ENCODE peak calls at places on chromosomes 11 and 22, in six cellular contexts. S, Z, Q, M, X and W are unnamed samples.

GRCh38 chr11:76980196-76980595 is 54.0 kb upstream of the B3GNT6 start:
- DNase-seq in M (no peak), S (no peak), Z (no peak), Q (no peak), X (no peak), W (no peak)

GRCh38 chr11:69000831-69001245 is 12.2 kb downstream of the MRGPRF start:
- DNase-seq in Z (peak; percentile 44), M (peak; percentile 2), Q (peak; percentile 82), S (peak; percentile 60), X (peak; percentile 85), W (peak; percentile 37)

GRCh38 chr11:63770763-63771162 is 2.2 kb upstream of the ZFTA start:
- DNase-seq in X (no peak), S (no peak), M (no peak), Q (no peak), Z (no peak), W (no peak)

GRCh38 chr11:67126986-67127385 is 7.9 kb downstream of the KDM2A start:
- DNase-seq in Q (no peak), X (no peak), Z (no peak), S (no peak), M (no peak), W (no peak)

GRCh38 chr11:2519517-2519878 is 74.7 kb downstream of the KCNQ1 start:
- DNase-seq in S (no peak), X (no peak), Q (no peak), Z (no peak), M (no peak), W (no peak)

GRCh38 chr11:13030857-13031256 is 21.7 kb downstream of the RASSF10 start:
- DNase-seq in X (no peak), S (no peak), M (no peak), Q (no peak), Z (no peak), W (no peak)

GRCh38 chr11:119424775-119425174 is 1.8 kb upstream of the THY1 start:
- DNase-seq in Q (no peak), X (no peak), S (no peak), M (no peak), Z (no peak), W (no peak)

GRCh38 chr22:37180531-37181231 is 7.4 kb downstream of the C1QTNF6 start:
- DNase-seq in Q (no peak), Z (no peak), X (no peak), S (no peak), M (no peak), W (no peak)

GRCh38 chr11:69598147-69598546 is 42.8 kb upstream of the CCND1 start:
- DNase-seq in M (no peak), Z (peak; percentile 54), Q (peak; percentile 14), X (no peak), S (no peak), W (peak; percentile 16)

GRCh38 chr11:65611758-65612603 is 2.0 kb downstream of the MAP3K11 start:
- DNase-seq in M (no peak), Q (peak; percentile 16), Z (no peak), S (no peak), X (peak; percentile 48), W (no peak)

GRCh38 chr11:23789938-23790371 is 706.9 kb upstream of the LUZP2 start:
- DNase-seq in Z (no peak), Q (peak; percentile 73), M (no peak), X (peak; percentile 44), S (no peak), W (no peak)

GRCh38 chr11:128336203-128336602 is 251.2 kb downstream of the ETS1 start:
- DNase-seq in X (peak; percentile 84), S (no peak), Z (peak; percentile 49), M (no peak), Q (peak; percentile 85), W (no peak)

GRCh38 chr11:110850846-110851245 is 138.6 kb upstream of the ARHGAP20 start:
- DNase-seq in Z (no peak), X (peak; percentile 55), Q (no peak), S (no peak), M (no peak), W (no peak)

GRCh38 chr22:19667872-19668740 is 46.2 kb upstream of the SEPTIN5 start:
- DNase-seq in S (no peak), Z (peak; percentile 31), Q (no peak), M (no peak), X (no peak), W (no peak)

GRCh38 chr11:91731051-91731450 is 493.6 kb upstream of the FAT3 start:
- DNase-seq in Q (no peak), X (no peak), Z (peak; percentile 66), S (no peak), M (no peak), W (no peak)

GRCh38 chr11:104564921-104565580 is 333.2 kb downstream of the CASP12 start:
- DNase-seq in X (no peak), Q (no peak), M (no peak), S (no peak), Z (no peak), W (no peak)

GRCh38 chr11:83118814-83119213 is 38.1 kb upstream of the PCF11 start:
- DNase-seq in X (no peak), S (no peak), M (no peak), Z (no peak), Q (no peak), W (no peak)

GRCh38 chr22:28015676-28016601 is 96.9 kb upstream of the PITPNB start:
- DNase-seq in X (peak; percentile 23), S (no peak), M (no peak), Z (no peak), Q (no peak), W (no peak)

GRCh38 chr11:20596629-20597129 is 2.7 kb upstream of the SLC6A5 start:
- DNase-seq in Z (peak; percentile 86), X (no peak), Q (no peak), M (peak; percentile 71), S (no peak), W (peak; percentile 88)

GRCh38 chr11:59173964-59174663 is 2.2 kb downstream of the DTX4 start:
- DNase-seq in Z (peak; percentile 89), M (peak; percentile 63), Q (no peak), S (no peak), X (peak; percentile 48), W (peak; percentile 86)

GRCh38 chr11:67373916-67374570 is 645 bp upstream of the CLCF1 start:
- DNase-seq in Q (peak; percentile 99), X (peak; percentile 95), Z (peak; percentile 94), S (peak; percentile 96), M (peak; percentile 77), W (peak; percentile 86)

GRCh38 chr11:14519692-14520085 is 497 bp downstream of the PSMA1 start:
- DNase-seq in S (no peak), X (no peak), Q (peak; percentile 52), M (no peak), Z (no peak), W (no peak)

GRCh38 chr11:119912214-119912613 is 183.2 kb upstream of the NECTIN1 start:
- DNase-seq in Z (no peak), Q (no peak), X (no peak), M (no peak), S (no peak), W (no peak)

GRCh38 chr11:8361206-8361605 is 97.5 kb upstream of the LMO1 start:
- DNase-seq in Z (no peak), M (no peak), Q (no peak), X (no peak), S (no peak), W (no peak)

GRCh38 chr11:28966951-28967350 is 858.8 kb downstream of the METTL15 start:
- DNase-seq in X (no peak), S (no peak), M (no peak), Q (peak; percentile 45), Z (no peak), W (no peak)

GRCh38 chr11:58958500-58958899 is 19.2 kb downstream of the GLYATL1 start:
- DNase-seq in M (peak; percentile 57), Q (peak; percentile 13), X (no peak), Z (peak; percentile 75), S (no peak), W (peak; percentile 73)

GRCh38 chr11:67507242-67507890 is 596 bp downstream of the CDK2AP2 start:
- DNase-seq in M (peak; percentile 76), Z (no peak), Q (peak; percentile 74), X (peak; percentile 75), S (peak; percentile 54), W (peak; percentile 93)

GRCh38 chr11:3022300-3022967 is 30.3 kb upstream of the NAP1L4 start:
- DNase-seq in Q (peak; percentile 90), X (peak; percentile 88), M (no peak), Z (no peak), S (no peak), W (no peak)

GRCh38 chr11:107665016-107665415 is 46.8 kb downstream of the SLN start:
- DNase-seq in S (no peak), Z (no peak), Q (no peak), M (no peak), X (peak; percentile 5), W (no peak)

GRCh38 chr11:117878314-117878938 is 2.0 kb upstream of the FXYD6 start:
- DNase-seq in Z (peak; percentile 20), M (no peak), X (no peak), S (no peak), Q (no peak), W (no peak)

GRCh38 chr11:116414357-116414756 is 358.4 kb downstream of the BUD13 start:
- DNase-seq in X (no peak), Q (no peak), S (no peak), Z (no peak), M (no peak), W (no peak)